ENCODE peak calls at places on chromosomes 13 and 19, in four cellular contexts. F is K562, E is HepG2, C is H1. S is an unnamed sample.

GRCh38 chr13:41465215-41465907 is 8.0 kb downstream of the RGCC start:
- DNase-seq in F (peak), E (no peak), C (no peak), S (peak)

GRCh38 chr19:50430888-50431342 is 1.8 kb upstream of the MYBPC2 start:
- DNase-seq in F (peak), E (no peak), C (no peak), S (no peak)

GRCh38 chr13:41658057-41658642 is 200.8 kb downstream of the RGCC start:
- DNase-seq in F (peak), E (no peak), C (no peak), S (no peak)

GRCh38 chr19:7264858-7265257 is 29.4 kb downstream of the INSR start:
- DNase-seq in F (no peak), E (no peak), C (no peak), S (no peak)

GRCh38 chr19:718251-719024 is 9.7 kb downstream of the PALM start:
- DNase-seq in F (no peak), E (no peak), C (no peak), S (no peak)

GRCh38 chr19:50520822-50521465 is 7.2 kb upstream of the ASPDH start:
- DNase-seq in F (no peak), E (no peak), C (no peak), S (no peak)

GRCh38 chr19:17579523-17580244 is 24.2 kb downstream of the COLGALT1 start:
- DNase-seq in F (peak), E (no peak), C (peak), S (no peak)

GRCh38 chr13:24911135-24911524 is 147.2 kb downstream of the RNF17 start:
- DNase-seq in F (peak), E (no peak), C (no peak), S (no peak)

GRCh38 chr13:98307744-98308524 is 130.9 kb upstream of the RNF113B start:
- DNase-seq in F (no peak), E (no peak), C (no peak), S (no peak)

GRCh38 chr13:61965756-61966155 is 550.1 kb upstream of the PCDH20 start:
- DNase-seq in F (no peak), E (no peak), C (no peak), S (no peak)

GRCh38 chr19:34313188-34313587 is 51.8 kb upstream of the GPI start:
- DNase-seq in F (no peak), E (no peak), C (no peak), S (no peak)

GRCh38 chr19:3459322-3459881 is 20.9 kb downstream of the SMIM24 start:
- DNase-seq in F (peak), E (no peak), C (no peak), S (no peak)

GRCh38 chr13:107284168-107284567 is 716.2 kb upstream of the ARGLU1 start:
- DNase-seq in F (no peak), E (no peak), C (no peak), S (no peak)

GRCh38 chr19:47436712-47437401 is 17.5 kb upstream of the MEIS3 start:
- DNase-seq in F (peak), E (peak), C (no peak), S (no peak)

GRCh38 chr19:51903192-51903591 is 1.6 kb downstream of the ZNF649 start:
- DNase-seq in F (no peak), E (no peak), C (no peak), S (no peak)

GRCh38 chr19:41997121-41997850 is 3.3 kb upstream of the ATP1A3 start:
- DNase-seq in F (peak), E (no peak), C (no peak), S (no peak)

GRCh38 chr13:35646061-35646774 is 169.7 kb upstream of the MAB21L1 start:
- DNase-seq in F (no peak), E (no peak), C (no peak), S (no peak)

GRCh38 chr13:111846396-111847174 is 220.4 kb upstream of the SOX1 start:
- DNase-seq in F (no peak), E (no peak), C (peak), S (no peak)

GRCh38 chr13:35472308-35473008 is 4.0 kb downstream of the MAB21L1 start:
- DNase-seq in F (no peak), E (no peak), C (no peak), S (no peak)

GRCh38 chr13:28739376-28739775 is 20.6 kb upstream of the SLC46A3 start:
- DNase-seq in F (no peak), E (no peak), C (no peak), S (no peak)

GRCh38 chr19:17618919-17619318 is 63.5 kb downstream of the COLGALT1 start:
- DNase-seq in F (no peak), E (no peak), C (no peak), S (no peak)

GRCh38 chr19:47036233-47036651 is 12.2 kb downstream of the TMEM160 start:
- DNase-seq in F (peak), E (no peak), C (no peak), S (no peak)

GRCh38 chr13:38421590-38422560 is 72.2 kb downstream of the UFM1 start:
- DNase-seq in F (no peak), E (no peak), C (no peak), S (no peak)

GRCh38 chr19:18906605-18907519 is 10.9 kb upstream of the CERS1 start:
- DNase-seq in F (no peak), E (no peak), C (no peak), S (no peak)

GRCh38 chr19:21823224-21823623 is 12.8 kb downstream of the ZNF43 start:
- DNase-seq in F (no peak), E (no peak), C (no peak), S (no peak)

GRCh38 chr19:5397804-5398692 is 57.2 kb upstream of the ZNRF4 start:
- DNase-seq in F (peak), E (peak), C (peak), S (no peak)

GRCh38 chr19:3586124-3586626 is 897 bp downstream of the GIPC3 start:
- DNase-seq in F (peak), E (no peak), C (no peak), S (no peak)

GRCh38 chr19:7083076-7083956 is 13.8 kb downstream of the ZNF557 start:
- DNase-seq in F (peak), E (no peak), C (no peak), S (no peak)

GRCh38 chr13:104984296-104984818 is 1551.1 kb downstream of the EFNB2 start:
- DNase-seq in F (no peak), E (no peak), C (no peak), S (peak)

GRCh38 chr13:24741016-24741662 is 22.8 kb upstream of the RNF17 start:
- DNase-seq in F (peak), E (peak), C (no peak), S (no peak)

GRCh38 chr19:41801682-41802317 is 5.4 kb downstream of the CEACAM3 start:
- DNase-seq in F (no peak), E (no peak), C (no peak), S (no peak)

GRCh38 chr13:45341799-45342584 is 1.0 kb upstream of the TPT1 start:
- DNase-seq in F (peak), E (no peak), C (no peak), S (no peak)
- TF ChIP-seq BRCA1 in F (no peak), E (no peak), C (no peak), S (no peak)

GRCh38 chr13:43848250-43848649 is 31.3 kb downstream of the CCDC122 start:
- DNase-seq in F (no peak), E (peak), C (no peak), S (no peak)

DNA sequence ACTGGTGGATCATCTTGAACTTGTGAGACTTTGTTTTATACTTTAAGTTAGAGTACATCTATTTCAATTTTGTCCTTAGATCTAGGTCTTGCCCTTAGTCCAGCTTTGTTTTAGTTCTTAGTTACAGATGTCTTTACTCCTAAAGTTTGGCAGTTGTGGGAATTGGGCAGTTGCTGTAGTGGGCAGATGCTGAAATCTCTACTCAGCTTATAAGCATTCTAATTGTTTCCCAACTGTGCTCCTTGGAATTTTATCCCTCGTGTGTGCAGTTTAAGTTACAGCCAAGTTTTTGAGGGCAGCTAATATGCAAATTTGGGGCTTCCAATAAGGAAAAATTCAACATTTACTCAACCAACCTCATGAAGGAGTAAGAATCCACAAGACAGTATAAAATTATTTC is 33.0 kb downstream of the CCDC122 start:
- DNase-seq in F (no peak), E (no peak), C (no peak), S (no peak)
- TF ChIP-seq BRCA1 in F (no peak), E (no peak), C (no peak), S (no peak)

GRCh38 chr13:65929436-65929835 is 1300.7 kb downstream of the PCDH9 start:
- DNase-seq in F (no peak), E (no peak), C (no peak), S (no peak)

GRCh38 chr13:65932587-65933239 is 1297.4 kb downstream of the PCDH9 start:
- DNase-seq in F (no peak), E (no peak), C (no peak), S (no peak)

GRCh38 chr13:65932013-65932412 is 1298.1 kb downstream of the PCDH9 start:
- DNase-seq in F (no peak), E (no peak), C (no peak), S (no peak)

GRCh38 chr13:65921933-65922332 is 1308.2 kb downstream of the PCDH9 start:
- DNase-seq in F (no peak), E (no peak), C (no peak), S (no peak)

GRCh38 chr13:65926750-65927171 is 1303.4 kb downstream of the PCDH9 start:
- DNase-seq in F (peak), E (peak), C (peak), S (no peak)
- TF ChIP-seq BRCA1 in F (no peak), E (no peak), C (no peak), S (no peak)

DNA sequence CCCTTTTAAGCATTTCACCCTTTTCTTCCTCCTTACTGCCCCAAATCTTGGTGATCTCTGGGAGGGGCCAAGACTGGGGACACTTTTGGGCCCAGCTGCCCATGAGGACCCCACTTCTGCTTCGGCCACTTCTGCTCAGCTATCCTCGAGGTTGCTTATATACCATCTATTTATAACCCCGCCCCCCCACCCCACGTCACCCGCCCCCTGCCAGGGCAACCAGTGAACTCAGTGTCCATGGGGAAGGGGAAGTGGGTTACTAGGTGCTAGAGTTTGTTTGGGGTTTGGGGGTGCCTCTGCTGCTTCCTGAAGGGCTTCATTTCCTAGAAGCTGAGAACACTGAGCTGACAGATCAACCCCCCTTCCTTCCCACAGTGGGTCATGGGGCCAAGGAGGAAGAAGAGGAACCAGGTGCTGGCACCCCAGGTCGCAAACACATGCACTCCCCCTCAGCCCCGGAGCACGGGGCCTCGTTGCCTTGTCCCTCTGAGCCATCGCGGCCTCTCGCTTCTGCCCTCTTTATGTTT is 6.1 kb upstream of the ADGRE5 start:
- DNase-seq in F (no peak), E (no peak), C (no peak), S (no peak)
- TF ChIP-seq BRCA1 in F (no peak), E (no peak), C (no peak), S (no peak)

GRCh38 chr13:84845875-84846619 is 953.2 kb downstream of the SLITRK6 start:
- DNase-seq in F (no peak), E (no peak), C (no peak), S (no peak)

GRCh38 chr13:84847107-84847506 is 952.1 kb downstream of the SLITRK6 start:
- DNase-seq in F (no peak), E (no peak), C (no peak), S (no peak)

GRCh38 chr13:84844473-84844872 is 954.7 kb downstream of the SLITRK6 start:
- DNase-seq in F (no peak), E (peak), C (no peak), S (no peak)

GRCh38 chr13:84843368-84843767 is 955.9 kb downstream of the SLITRK6 start:
- DNase-seq in F (no peak), E (no peak), C (no peak), S (no peak)
- TF ChIP-seq BRCA1 in F (no peak), E (no peak), C (no peak), S (no peak)

GRCh38 chr13:45200701-45201230 is at the start of gene KCTD4:
- DNase-seq in F (no peak), E (no peak), C (no peak), S (no peak)
- TF ChIP-seq BRCA1 in F (no peak), E (no peak), C (no peak), S (no peak)

GRCh38 chr13:97255515-97255999 is 33.4 kb downstream of the MBNL2 start:
- DNase-seq in F (peak), E (no peak), C (no peak), S (no peak)

GRCh38 chr13:97254809-97255208 is 32.7 kb downstream of the MBNL2 start:
- DNase-seq in F (no peak), E (no peak), C (no peak), S (no peak)

GRCh38 chr13:97256343-97256783 is 34.2 kb downstream of the MBNL2 start:
- DNase-seq in F (peak), E (peak), C (no peak), S (no peak)

GRCh38 chr13:97252735-97253134 is 30.6 kb downstream of the MBNL2 start:
- DNase-seq in F (no peak), E (no peak), C (no peak), S (no peak)

GRCh38 chr13:97253581-97254293 is 31.6 kb downstream of the MBNL2 start:
- DNase-seq in F (no peak), E (no peak), C (no peak), S (no peak)
- TF ChIP-seq BRCA1 in F (no peak), E (no peak), C (no peak), S (no peak)

S was measured in GM12878.